ENCODE peak calls at places on chromosomes 11 and 22, in seven cellular contexts. One of them, this sample, is unnamed.

GRCh38 chr22:19398206-19398605 is 33.3 kb downstream of the HIRA start:
- DNase-seq in HepG2: no peak
- DNase-seq in SK-N-SH: no peak
- DNase-seq in GM12892: no peak
- DNase-seq in K562: no peak
- DNase-seq in H1: no peak
- DNase-seq in GM12878: no peak
- DNase-seq in this sample: no peak

GRCh38 chr22:32409977-32410376 is 2.1 kb downstream of the RTCB start:
- DNase-seq in SK-N-SH: no peak
- DNase-seq in HepG2: no peak
- DNase-seq in H1: no peak
- DNase-seq in GM12892: no peak
- DNase-seq in K562: no peak
- DNase-seq in GM12878: no peak
- DNase-seq in this sample: no peak

GRCh38 chr11:76769645-76770586 is 13.2 kb upstream of the TSKU start:
- DNase-seq in GM12892: no peak
- DNase-seq in HepG2: peak; percentile 81
- DNase-seq in K562: no peak
- DNase-seq in SK-N-SH: no peak
- DNase-seq in GM12878: no peak
- DNase-seq in H1: no peak
- DNase-seq in this sample: no peak

GRCh38 chr11:17591293-17591692 is 44.2 kb downstream of the OTOG start:
- DNase-seq in GM12892: no peak
- DNase-seq in K562: no peak
- DNase-seq in SK-N-SH: no peak
- DNase-seq in H1: peak; percentile 10
- DNase-seq in HepG2: no peak
- DNase-seq in GM12878: no peak
- DNase-seq in this sample: no peak

GRCh38 chr11:73414977-73415492 is 38.8 kb downstream of the RELT start:
- DNase-seq in GM12892: no peak
- DNase-seq in HepG2: no peak
- DNase-seq in GM12878: peak; percentile 38
- DNase-seq in K562: no peak
- DNase-seq in H1: no peak
- DNase-seq in SK-N-SH: no peak
- DNase-seq in this sample: no peak

GRCh38 chr11:43567396-43567975 is 113.1 kb upstream of the HSD17B12 start:
- DNase-seq in K562: peak; percentile 56
- DNase-seq in GM12878: no peak
- DNase-seq in H1: no peak
- DNase-seq in HepG2: peak; percentile 44
- DNase-seq in SK-N-SH: peak; percentile 64
- DNase-seq in GM12892: no peak
- DNase-seq in this sample: no peak

GRCh38 chr11:21810650-21811049 is 382.2 kb upstream of the ANO5 start:
- DNase-seq in K562: no peak
- DNase-seq in SK-N-SH: no peak
- DNase-seq in GM12878: no peak
- DNase-seq in GM12892: no peak
- DNase-seq in HepG2: peak; percentile 16
- DNase-seq in H1: no peak
- DNase-seq in this sample: no peak

GRCh38 chr11:122235615-122236014 is 119.6 kb upstream of the BLID start:
- DNase-seq in GM12878: no peak
- DNase-seq in GM12892: no peak
- DNase-seq in K562: no peak
- DNase-seq in HepG2: no peak
- DNase-seq in H1: no peak
- DNase-seq in SK-N-SH: no peak
- DNase-seq in this sample: no peak

GRCh38 chr22:29765905-29766631 is 739 bp downstream of the ZMAT5 start:
- DNase-seq in HepG2: peak; percentile 81
- DNase-seq in H1: no peak
- DNase-seq in K562: peak; percentile 43
- DNase-seq in GM12892: no peak
- DNase-seq in GM12878: no peak
- DNase-seq in SK-N-SH: peak; percentile 39
- DNase-seq in this sample: peak; percentile 49

GRCh38 chr22:31818481-31819392 is 64.9 kb downstream of the DEPDC5 start:
- DNase-seq in HepG2: no peak
- DNase-seq in H1: no peak
- DNase-seq in GM12878: no peak
- DNase-seq in SK-N-SH: no peak
- DNase-seq in GM12892: no peak
- DNase-seq in K562: no peak
- DNase-seq in this sample: no peak

GRCh38 chr11:108616549-108616948 is 23.0 kb upstream of the EXPH5 start:
- DNase-seq in K562: no peak
- DNase-seq in GM12878: no peak
- DNase-seq in H1: no peak
- DNase-seq in HepG2: peak; percentile 49
- DNase-seq in GM12892: no peak
- DNase-seq in SK-N-SH: no peak
- DNase-seq in this sample: no peak

GRCh38 chr11:1167751-1168231 is 10.0 kb downstream of the MUC5AC start:
- DNase-seq in GM12892: no peak
- DNase-seq in HepG2: no peak
- DNase-seq in H1: no peak
- DNase-seq in GM12878: no peak
- DNase-seq in SK-N-SH: peak; percentile 12
- DNase-seq in K562: no peak
- DNase-seq in this sample: no peak

GRCh38 chr11:110299006-110299785 is 2.8 kb upstream of the RDX start:
- DNase-seq in H1: no peak
- DNase-seq in GM12892: no peak
- DNase-seq in K562: no peak
- DNase-seq in GM12878: no peak
- DNase-seq in HepG2: no peak
- DNase-seq in SK-N-SH: no peak
- DNase-seq in this sample: no peak

GRCh38 chr22:25690798-25691197 is 51.2 kb upstream of the MYO18B start:
- DNase-seq in H1: no peak
- DNase-seq in SK-N-SH: no peak
- DNase-seq in K562: no peak
- DNase-seq in GM12878: no peak
- DNase-seq in GM12892: no peak
- DNase-seq in HepG2: no peak
- DNase-seq in this sample: no peak

GRCh38 chr11:70420008-70420464 is 21.7 kb downstream of the CTTN start:
- DNase-seq in GM12878: no peak
- DNase-seq in H1: no peak
- DNase-seq in SK-N-SH: no peak
- DNase-seq in GM12892: no peak
- DNase-seq in K562: peak; percentile 94
- DNase-seq in HepG2: no peak
- DNase-seq in this sample: no peak

GRCh38 chr11:78653294-78653909 is 78.7 kb upstream of the NARS2 start:
- DNase-seq in GM12892: no peak
- DNase-seq in SK-N-SH: no peak
- DNase-seq in H1: peak; percentile 29
- DNase-seq in HepG2: no peak
- DNase-seq in K562: no peak
- DNase-seq in GM12878: no peak
- DNase-seq in this sample: no peak

GRCh38 chr11:2387266-2387982 is 10.3 kb downstream of the CD81 start:
- DNase-seq in H1: no peak
- DNase-seq in GM12878: no peak
- DNase-seq in K562: no peak
- DNase-seq in HepG2: no peak
- DNase-seq in SK-N-SH: peak; percentile 83
- DNase-seq in GM12892: no peak
- DNase-seq in this sample: no peak

GRCh38 chr11:130061017-130061416 is 8.7 kb upstream of the APLP2 start:
- DNase-seq in K562: no peak
- DNase-seq in H1: no peak
- DNase-seq in GM12878: no peak
- DNase-seq in GM12892: no peak
- DNase-seq in SK-N-SH: no peak
- DNase-seq in HepG2: no peak
- DNase-seq in this sample: no peak

GRCh38 chr11:69297926-69298777 is 4.2 kb downstream of the MYEOV start:
- DNase-seq in SK-N-SH: no peak
- DNase-seq in GM12892: peak; percentile 80
- DNase-seq in H1: no peak
- DNase-seq in GM12878: peak; percentile 91
- DNase-seq in HepG2: peak; percentile 78
- DNase-seq in K562: peak; percentile 50
- DNase-seq in this sample: peak; percentile 74

GRCh38 chr22:46833228-46833627 is 70.8 kb downstream of the TBC1D22A start:
- DNase-seq in HepG2: peak; percentile 41
- DNase-seq in K562: no peak
- DNase-seq in SK-N-SH: no peak
- DNase-seq in GM12878: no peak
- DNase-seq in GM12892: no peak
- DNase-seq in H1: peak; percentile 63
- DNase-seq in this sample: no peak

GRCh38 chr11:70768346-70769095 is 370.2 kb downstream of the CTTN start:
- DNase-seq in HepG2: no peak
- DNase-seq in SK-N-SH: no peak
- DNase-seq in GM12878: no peak
- DNase-seq in GM12892: no peak
- DNase-seq in K562: no peak
- DNase-seq in H1: no peak
- DNase-seq in this sample: no peak

GRCh38 chr11:90434858-90435257 is 212.0 kb upstream of the CHORDC1 start:
- DNase-seq in HepG2: peak; percentile 35
- DNase-seq in H1: no peak
- DNase-seq in GM12892: no peak
- DNase-seq in K562: no peak
- DNase-seq in SK-N-SH: no peak
- DNase-seq in GM12878: no peak
- DNase-seq in this sample: no peak
- TF ChIP-seq TAF1 in HepG2: no peak
- TF ChIP-seq TAF1 in H1: no peak
- TF ChIP-seq TAF1 in GM12892: no peak
- TF ChIP-seq TAF1 in K562: no peak
- TF ChIP-seq TAF1 in SK-N-SH: no peak
- TF ChIP-seq TAF1 in GM12878: no peak
- TF ChIP-seq TAF1 in this sample: no peak

DNA sequence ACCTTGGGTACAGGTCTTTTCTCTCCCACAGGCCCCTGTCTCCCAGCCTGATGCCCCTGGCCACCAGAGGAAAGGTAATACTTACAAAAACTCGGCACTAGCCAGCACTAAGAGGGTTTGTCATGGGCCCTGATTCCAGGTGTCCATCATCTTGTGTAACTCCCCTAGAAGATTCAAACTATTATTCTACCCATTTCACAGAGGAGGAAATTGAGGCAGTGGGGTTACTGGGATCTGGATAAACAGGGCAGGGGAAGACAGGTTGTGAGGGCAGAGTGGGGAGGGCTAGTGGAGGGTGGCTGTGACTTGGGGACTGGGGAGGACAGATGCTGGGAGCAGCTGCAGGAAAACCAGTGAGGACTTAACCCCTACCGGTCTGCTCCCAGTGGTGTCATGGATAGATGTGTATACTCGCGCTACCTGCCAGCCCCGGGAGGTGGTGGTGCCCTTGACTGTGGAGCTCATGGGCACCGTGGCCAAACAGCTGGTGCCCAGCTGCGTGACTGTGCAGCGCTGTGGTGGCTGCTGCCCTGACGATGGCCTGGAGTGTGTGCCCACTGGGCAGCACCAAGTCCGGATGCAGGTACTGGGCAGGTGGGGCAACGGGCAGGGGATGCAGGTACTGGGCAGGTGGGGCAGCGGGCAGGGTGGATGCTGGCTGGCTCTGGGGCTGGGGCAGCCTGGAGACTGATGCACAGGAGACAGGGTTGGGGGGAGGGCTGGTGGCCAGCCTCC is 1.2 kb downstream of the VEGFB start:
- DNase-seq in K562: no peak
- DNase-seq in GM12878: no peak
- DNase-seq in GM12892: no peak
- DNase-seq in HepG2: no peak
- DNase-seq in SK-N-SH: no peak
- DNase-seq in H1: no peak
- DNase-seq in this sample: no peak
- TF ChIP-seq TAF1 in K562: no peak
- TF ChIP-seq TAF1 in GM12878: no peak
- TF ChIP-seq TAF1 in GM12892: no peak
- TF ChIP-seq TAF1 in HepG2: no peak
- TF ChIP-seq TAF1 in SK-N-SH: no peak
- TF ChIP-seq TAF1 in H1: no peak
- TF ChIP-seq TAF1 in this sample: no peak

DNA sequence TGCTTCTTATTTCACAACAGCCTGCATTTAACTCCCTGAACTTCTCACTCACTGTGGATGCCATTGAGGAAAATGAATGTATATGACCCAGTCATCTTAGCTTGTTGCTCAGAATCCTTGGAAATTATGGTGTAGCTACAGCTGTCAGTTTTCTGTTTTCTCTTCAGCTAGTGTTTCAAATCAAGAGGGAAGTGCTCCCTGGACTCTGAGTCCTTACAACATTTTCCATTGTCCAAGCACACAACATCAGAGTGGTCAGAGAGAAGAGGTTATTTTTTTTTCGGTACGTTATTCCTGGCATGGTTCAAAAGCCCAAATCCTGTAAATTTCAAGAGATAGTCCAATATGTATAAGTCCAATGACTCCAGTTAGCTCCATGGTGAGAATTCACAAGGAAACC is 23.6 kb downstream of the MS4A6A start:
- DNase-seq in SK-N-SH: no peak
- DNase-seq in H1: no peak
- DNase-seq in GM12878: no peak
- DNase-seq in GM12892: no peak
- DNase-seq in K562: no peak
- DNase-seq in HepG2: no peak
- DNase-seq in this sample: no peak
- TF ChIP-seq TAF1 in SK-N-SH: no peak
- TF ChIP-seq TAF1 in H1: no peak
- TF ChIP-seq TAF1 in GM12878: no peak
- TF ChIP-seq TAF1 in GM12892: no peak
- TF ChIP-seq TAF1 in K562: no peak
- TF ChIP-seq TAF1 in HepG2: no peak
- TF ChIP-seq TAF1 in this sample: no peak

DNA sequence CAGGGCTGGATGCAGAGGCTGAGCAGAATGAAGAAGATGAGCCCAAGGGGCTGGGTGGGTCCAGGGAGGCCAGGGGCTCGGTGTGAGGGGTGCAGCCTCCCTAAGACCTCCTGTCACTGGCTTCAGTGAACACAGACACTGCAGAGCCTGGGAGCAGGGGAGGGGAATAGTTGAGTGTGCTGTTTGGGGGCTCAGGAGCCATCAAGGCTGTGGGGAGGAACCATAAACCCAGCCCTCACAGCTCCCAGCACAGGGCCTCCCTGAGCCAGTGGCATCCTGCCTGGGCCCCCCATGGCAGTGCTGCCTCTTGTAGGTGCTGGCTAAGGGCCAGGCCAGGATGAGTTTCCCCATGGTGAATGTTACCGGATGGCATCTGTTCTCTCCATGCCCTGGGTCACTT is 25.5 kb downstream of the KCNJ5 start:
- DNase-seq in HepG2: no peak
- DNase-seq in SK-N-SH: no peak
- DNase-seq in H1: no peak
- DNase-seq in K562: no peak
- DNase-seq in GM12878: no peak
- DNase-seq in GM12892: no peak
- DNase-seq in this sample: no peak
- TF ChIP-seq TAF1 in HepG2: no peak
- TF ChIP-seq TAF1 in SK-N-SH: no peak
- TF ChIP-seq TAF1 in H1: no peak
- TF ChIP-seq TAF1 in K562: no peak
- TF ChIP-seq TAF1 in GM12878: no peak
- TF ChIP-seq TAF1 in GM12892: no peak
- TF ChIP-seq TAF1 in this sample: no peak

This sample was measured in GM12891.